ENCODE peak calls at places on chromosomes 7 and 10, in ten cellular contexts. T, W, I, N, G, L, Z, V, K and C are unnamed samples.
A peak's percentile ranks its signal among the peaks of the same experiment; 100 is the strongest.

GRCh38 chr7:66558660-66559465 is 69.8 kb upstream of the KCTD7 start:
- DNase-seq in T (no peak), W (peak; percentile 26), I (no peak), N (peak; percentile 44), G (no peak), L (no peak), Z (no peak), V (peak; percentile 25), K (no peak), C (no peak)

GRCh38 chr7:31175672-31176071 is 123.6 kb downstream of the ADCYAP1R1 start:
- DNase-seq in T (no peak), W (no peak), I (no peak), N (no peak), G (no peak), L (peak; percentile 2), Z (no peak), V (peak; percentile 51), K (no peak), C (peak; percentile 4)

GRCh38 chr10:11098628-11099027 is 81.0 kb downstream of the CELF2 start:
- DNase-seq in T (no peak), W (no peak), I (no peak), N (no peak), G (no peak), L (no peak), Z (no peak), V (no peak), K (no peak), C (no peak)

GRCh38 chr10:47406870-47407648 is 23.0 kb upstream of the ZNF488 start:
- DNase-seq in T (no peak), W (peak; percentile 91), I (no peak), N (no peak), G (no peak), L (no peak), Z (no peak), V (no peak), K (no peak), C (no peak)

GRCh38 chr7:90178592-90179279 is 24.5 kb downstream of the STEAP1 start:
- DNase-seq in T (peak; percentile 14), W (no peak), I (no peak), N (no peak), G (no peak), L (peak; percentile 20), Z (no peak), V (peak; percentile 14), K (no peak), C (no peak)

GRCh38 chr7:94632338-94633024 is 23.5 kb downstream of the SGCE start:
- DNase-seq in T (no peak), W (no peak), I (no peak), N (no peak), G (no peak), L (no peak), Z (no peak), V (no peak), K (no peak), C (no peak)

GRCh38 chr10:50593523-50593922 is 30.2 kb downstream of the SGMS1 start:
- DNase-seq in T (no peak), W (no peak), I (no peak), N (no peak), G (no peak), L (no peak), Z (no peak), V (no peak), K (no peak), C (no peak)

GRCh38 chr10:29067628-29068027 is 221.2 kb upstream of the LYZL1 start:
- DNase-seq in T (no peak), W (no peak), I (no peak), N (no peak), G (no peak), L (no peak), Z (no peak), V (no peak), K (no peak), C (no peak)

GRCh38 chr7:497946-498655 is 21.5 kb downstream of the PDGFA start:
- DNase-seq in T (no peak), W (no peak), I (no peak), N (peak; percentile 30), G (no peak), L (no peak), Z (no peak), V (no peak), K (no peak), C (no peak)

GRCh38 chr10:113053091-113053490 is 103.0 kb downstream of the TCF7L2 start:
- DNase-seq in T (no peak), W (peak; percentile 86), I (no peak), N (no peak), G (no peak), L (no peak), Z (no peak), V (no peak), K (no peak), C (no peak)

GRCh38 chr10:81018898-81019890 is 481.5 kb downstream of the SH2D4B start:
- DNase-seq in T (no peak), W (peak; percentile 48), I (no peak), N (no peak), G (peak; percentile 19), L (peak; percentile 71), Z (no peak), V (peak; percentile 53), K (peak; percentile 22), C (peak; percentile 44)

GRCh38 chr10:51073461-51074237 is 638 bp upstream of the PRKG1 start:
- DNase-seq in T (no peak), W (peak; percentile 78), I (no peak), N (no peak), G (peak; percentile 13), L (no peak), Z (no peak), V (no peak), K (no peak), C (no peak)

GRCh38 chr10:102113956-102114857 is 6.0 kb downstream of the LDB1 start:
- DNase-seq in T (no peak), W (peak; percentile 36), I (no peak), N (no peak), G (no peak), L (no peak), Z (no peak), V (no peak), K (peak; percentile 14), C (no peak)

GRCh38 chr10:77710759-77711682 is 73.4 kb upstream of the KCNMA1 start:
- DNase-seq in T (peak; percentile 59), W (peak; percentile 93), I (peak; percentile 49), N (peak; percentile 8), G (peak; percentile 96), L (peak; percentile 79), Z (no peak), V (peak; percentile 27), K (peak; percentile 66), C (peak; percentile 19)

GRCh38 chr7:118183254-118183585 is 744 bp upstream of the LSM8 start:
- DNase-seq in T (no peak), W (peak; percentile 36), I (no peak), N (no peak), G (no peak), L (no peak), Z (peak; percentile 59), V (no peak), K (peak; percentile 15), C (peak; percentile 40)

GRCh38 chr7:97973206-97973658 is 16.8 kb downstream of the OCM2 start:
- DNase-seq in T (no peak), W (peak; percentile 87), I (no peak), N (no peak), G (no peak), L (no peak), Z (no peak), V (no peak), K (no peak), C (no peak)

GRCh38 chr7:45986355-45987298 is 65.6 kb upstream of the IGFBP3 start:
- DNase-seq in T (no peak), W (no peak), I (no peak), N (no peak), G (no peak), L (no peak), Z (no peak), V (no peak), K (no peak), C (no peak)

GRCh38 chr10:71816421-71816851 is 34.6 kb downstream of the PSAP start:
- DNase-seq in T (no peak), W (no peak), I (no peak), N (no peak), G (no peak), L (no peak), Z (no peak), V (no peak), K (no peak), C (no peak)

GRCh38 chr10:73163096-73163495 is 4.7 kb downstream of the ECD start:
- DNase-seq in T (no peak), W (no peak), I (no peak), N (no peak), G (no peak), L (no peak), Z (no peak), V (no peak), K (no peak), C (no peak)

GRCh38 chr10:114489521-114490310 is 85.4 kb upstream of the AFAP1L2 start:
- DNase-seq in T (no peak), W (peak; percentile 67), I (no peak), N (no peak), G (peak; percentile 25), L (no peak), Z (no peak), V (no peak), K (no peak), C (peak; percentile 74)

GRCh38 chr7:149719912-149720335 is 53.5 kb downstream of the ZNF467 start:
- DNase-seq in T (no peak), W (peak; percentile 65), I (peak; percentile 16), N (no peak), G (no peak), L (no peak), Z (no peak), V (no peak), K (no peak), C (no peak)

GRCh38 chr7:151228024-151228866 is 1.2 kb upstream of the ABCF2 start:
- DNase-seq in T (no peak), W (no peak), I (no peak), N (no peak), G (no peak), L (no peak), Z (no peak), V (no peak), K (no peak), C (no peak)

GRCh38 chr7:50588937-50589336 is 23.7 kb upstream of the DDC start:
- DNase-seq in T (no peak), W (peak; percentile 15), I (no peak), N (no peak), G (no peak), L (no peak), Z (no peak), V (peak; percentile 36), K (no peak), C (no peak)

GRCh38 chr7:38448076-38448475 is 174.6 kb upstream of the TARP start:
- DNase-seq in T (no peak), W (no peak), I (no peak), N (no peak), G (no peak), L (no peak), Z (no peak), V (no peak), K (no peak), C (no peak)

GRCh38 chr10:70296406-70296899 is 12.6 kb upstream of the NPFFR1 start:
- DNase-seq in T (no peak), W (peak; percentile 13), I (no peak), N (no peak), G (no peak), L (peak; percentile 71), Z (no peak), V (no peak), K (no peak), C (no peak)

GRCh38 chr10:34292675-34293074 is 522.4 kb downstream of the PARD3 start:
- DNase-seq in T (no peak), W (no peak), I (no peak), N (no peak), G (no peak), L (no peak), Z (peak; percentile 1), V (no peak), K (no peak), C (no peak)